ENCODE peak calls at places on chromosomes 5 and 9, in six cellular contexts. One of them, this sample, is unnamed.

GRCh38 chr5:23930985-23931384 is 423.6 kb downstream of the PRDM9 start:
- DNase-seq in A549: peak
- DNase-seq in HepG2: no peak
- DNase-seq in K562: no peak
- DNase-seq in endothelial cell of umbilical vein: no peak
- DNase-seq in GM12878: no peak
- DNase-seq in this sample: peak

GRCh38 chr5:94691947-94692346 is 73.5 kb downstream of the SLF1 start:
- DNase-seq in K562: no peak
- DNase-seq in A549: peak
- DNase-seq in endothelial cell of umbilical vein: peak
- DNase-seq in GM12878: no peak
- DNase-seq in HepG2: peak
- DNase-seq in this sample: peak

GRCh38 chr9:93156475-93157008 is 22.5 kb upstream of the NINJ1 start:
- DNase-seq in A549: no peak
- DNase-seq in HepG2: no peak
- DNase-seq in K562: no peak
- DNase-seq in endothelial cell of umbilical vein: no peak
- DNase-seq in GM12878: peak
- DNase-seq in this sample: no peak

GRCh38 chr5:146302428-146302827 is 36.2 kb upstream of the POU4F3 start:
- DNase-seq in GM12878: no peak
- DNase-seq in K562: no peak
- DNase-seq in HepG2: no peak
- DNase-seq in endothelial cell of umbilical vein: no peak
- DNase-seq in A549: no peak
- DNase-seq in this sample: no peak

GRCh38 chr9:96378187-96378586 is 5.3 kb downstream of the SLC35D2 start:
- DNase-seq in endothelial cell of umbilical vein: no peak
- DNase-seq in GM12878: no peak
- DNase-seq in K562: no peak
- DNase-seq in A549: no peak
- DNase-seq in HepG2: no peak
- DNase-seq in this sample: no peak

GRCh38 chr9:72263572-72263971 is 101.4 kb downstream of the ZFAND5 start:
- DNase-seq in GM12878: no peak
- DNase-seq in HepG2: peak
- DNase-seq in K562: no peak
- DNase-seq in A549: no peak
- DNase-seq in endothelial cell of umbilical vein: no peak
- DNase-seq in this sample: no peak

GRCh38 chr5:89480406-89481007 is 597.5 kb upstream of the MEF2C start:
- DNase-seq in endothelial cell of umbilical vein: no peak
- DNase-seq in GM12878: no peak
- DNase-seq in K562: no peak
- DNase-seq in HepG2: no peak
- DNase-seq in A549: no peak
- DNase-seq in this sample: no peak

GRCh38 chr9:79799691-79800345 is 228.1 kb downstream of the TLE4 start:
- DNase-seq in endothelial cell of umbilical vein: peak
- DNase-seq in A549: no peak
- DNase-seq in HepG2: peak
- DNase-seq in K562: no peak
- DNase-seq in GM12878: no peak
- DNase-seq in this sample: no peak

GRCh38 chr9:132931178-132931735 is 13.2 kb downstream of the TSC1 start:
- DNase-seq in GM12878: no peak
- DNase-seq in K562: no peak
- DNase-seq in HepG2: no peak
- DNase-seq in endothelial cell of umbilical vein: no peak
- DNase-seq in A549: no peak
- DNase-seq in this sample: no peak

GRCh38 chr9:38233343-38233742 is 159.2 kb upstream of the ALDH1B1 start:
- DNase-seq in GM12878: no peak
- DNase-seq in A549: no peak
- DNase-seq in HepG2: no peak
- DNase-seq in endothelial cell of umbilical vein: no peak
- DNase-seq in K562: no peak
- DNase-seq in this sample: no peak

GRCh38 chr5:98109561-98110006 is 663.9 kb upstream of the RGMB start:
- DNase-seq in A549: no peak
- DNase-seq in HepG2: no peak
- DNase-seq in GM12878: no peak
- DNase-seq in K562: no peak
- DNase-seq in endothelial cell of umbilical vein: peak
- DNase-seq in this sample: no peak

GRCh38 chr5:72202331-72202825 is 95.1 kb downstream of the MAP1B start:
- DNase-seq in endothelial cell of umbilical vein: no peak
- DNase-seq in GM12878: no peak
- DNase-seq in A549: no peak
- DNase-seq in K562: no peak
- DNase-seq in HepG2: no peak
- DNase-seq in this sample: no peak

GRCh38 chr9:100466171-100466827 is 6.7 kb upstream of the TMEFF1 start:
- DNase-seq in endothelial cell of umbilical vein: no peak
- DNase-seq in GM12878: no peak
- DNase-seq in A549: no peak
- DNase-seq in K562: no peak
- DNase-seq in HepG2: peak
- DNase-seq in this sample: no peak

GRCh38 chr9:112072721-112073553 is 102.2 kb downstream of the SUSD1 start:
- DNase-seq in GM12878: no peak
- DNase-seq in endothelial cell of umbilical vein: no peak
- DNase-seq in HepG2: no peak
- DNase-seq in A549: peak
- DNase-seq in K562: peak
- DNase-seq in this sample: no peak

GRCh38 chr9:21434202-21435014 is 5.8 kb upstream of the IFNA1 start:
- DNase-seq in GM12878: no peak
- DNase-seq in A549: peak
- DNase-seq in endothelial cell of umbilical vein: peak
- DNase-seq in K562: no peak
- DNase-seq in HepG2: peak
- DNase-seq in this sample: peak

GRCh38 chr9:33232866-33233265 is 7.1 kb upstream of the SPINK4 start:
- DNase-seq in GM12878: no peak
- DNase-seq in HepG2: no peak
- DNase-seq in A549: no peak
- DNase-seq in K562: no peak
- DNase-seq in endothelial cell of umbilical vein: no peak
- DNase-seq in this sample: no peak

GRCh38 chr9:137174722-137175293 is 3.0 kb upstream of the TMEM210 start:
- DNase-seq in endothelial cell of umbilical vein: no peak
- DNase-seq in K562: peak
- DNase-seq in GM12878: no peak
- DNase-seq in HepG2: no peak
- DNase-seq in A549: no peak
- DNase-seq in this sample: no peak

GRCh38 chr5:148984333-148984732 is 78.5 kb downstream of the SH3TC2 start:
- DNase-seq in endothelial cell of umbilical vein: peak
- DNase-seq in A549: peak
- DNase-seq in HepG2: no peak
- DNase-seq in GM12878: no peak
- DNase-seq in K562: no peak
- DNase-seq in this sample: no peak

GRCh38 chr9:75087279-75087823 is 604 bp downstream of the NMRK1 start:
- DNase-seq in HepG2: peak
- DNase-seq in endothelial cell of umbilical vein: peak
- DNase-seq in GM12878: peak
- DNase-seq in A549: peak
- DNase-seq in K562: no peak
- DNase-seq in this sample: peak

GRCh38 chr5:131112424-131112823 is 52.6 kb downstream of the HINT1 start:
- DNase-seq in endothelial cell of umbilical vein: no peak
- DNase-seq in GM12878: no peak
- DNase-seq in HepG2: no peak
- DNase-seq in K562: no peak
- DNase-seq in A549: no peak
- DNase-seq in this sample: no peak

GRCh38 chr5:117973785-117974184 is 1014.6 kb downstream of the DTWD2 start:
- DNase-seq in K562: no peak
- DNase-seq in A549: no peak
- DNase-seq in HepG2: no peak
- DNase-seq in endothelial cell of umbilical vein: no peak
- DNase-seq in GM12878: no peak
- DNase-seq in this sample: no peak

GRCh38 chr9:136840877-136841645 is 1.2 kb upstream of the AJM1 start:
- DNase-seq in GM12878: no peak
- DNase-seq in endothelial cell of umbilical vein: no peak
- DNase-seq in HepG2: peak
- DNase-seq in A549: peak
- DNase-seq in K562: no peak
- DNase-seq in this sample: peak

GRCh38 chr9:117488659-117489058 is 73.8 kb upstream of the ASTN2 start:
- DNase-seq in HepG2: no peak
- DNase-seq in K562: no peak
- DNase-seq in A549: no peak
- DNase-seq in endothelial cell of umbilical vein: no peak
- DNase-seq in GM12878: no peak
- DNase-seq in this sample: no peak

GRCh38 chr9:32571969-32572899 is 725 bp downstream of the NDUFB6 start:
- DNase-seq in GM12878: peak
- DNase-seq in HepG2: peak
- DNase-seq in endothelial cell of umbilical vein: peak
- DNase-seq in K562: peak
- DNase-seq in A549: peak
- DNase-seq in this sample: peak

GRCh38 chr5:68730220-68731010 is 363.4 kb upstream of the SLC30A5 start:
- DNase-seq in endothelial cell of umbilical vein: peak
- DNase-seq in K562: no peak
- DNase-seq in HepG2: no peak
- DNase-seq in GM12878: no peak
- DNase-seq in A549: peak
- DNase-seq in this sample: no peak

GRCh38 chr5:4855889-4856288 is 284.2 kb upstream of the ADAMTS16 start:
- DNase-seq in K562: no peak
- DNase-seq in GM12878: no peak
- DNase-seq in A549: no peak
- DNase-seq in endothelial cell of umbilical vein: no peak
- DNase-seq in HepG2: no peak
- DNase-seq in this sample: no peak

GRCh38 chr9:119961774-119962408 is 592.7 kb upstream of the BRINP1 start:
- DNase-seq in HepG2: peak
- DNase-seq in endothelial cell of umbilical vein: peak
- DNase-seq in A549: peak
- DNase-seq in K562: peak
- DNase-seq in GM12878: no peak
- DNase-seq in this sample: peak

GRCh38 chr5:74122175-74122574 is 496.2 kb downstream of the ARHGEF28 start:
- DNase-seq in A549: no peak
- DNase-seq in endothelial cell of umbilical vein: peak
- DNase-seq in K562: no peak
- DNase-seq in HepG2: no peak
- DNase-seq in GM12878: no peak
- DNase-seq in this sample: no peak

GRCh38 chr5:123261752-123262151 is 161.5 kb downstream of the CEP120 start:
- DNase-seq in endothelial cell of umbilical vein: no peak
- DNase-seq in A549: no peak
- DNase-seq in HepG2: no peak
- DNase-seq in K562: no peak
- DNase-seq in GM12878: no peak
- DNase-seq in this sample: no peak

GRCh38 chr5:97243352-97243751 is 60.3 kb upstream of the RIOK2 start:
- DNase-seq in HepG2: peak
- DNase-seq in K562: no peak
- DNase-seq in GM12878: no peak
- DNase-seq in endothelial cell of umbilical vein: no peak
- DNase-seq in A549: no peak
- DNase-seq in this sample: no peak

GRCh38 chr9:14677872-14678271 is 15.4 kb downstream of the ZDHHC21 start:
- DNase-seq in A549: no peak
- DNase-seq in endothelial cell of umbilical vein: no peak
- DNase-seq in K562: no peak
- DNase-seq in HepG2: no peak
- DNase-seq in GM12878: no peak
- DNase-seq in this sample: no peak

DNA sequence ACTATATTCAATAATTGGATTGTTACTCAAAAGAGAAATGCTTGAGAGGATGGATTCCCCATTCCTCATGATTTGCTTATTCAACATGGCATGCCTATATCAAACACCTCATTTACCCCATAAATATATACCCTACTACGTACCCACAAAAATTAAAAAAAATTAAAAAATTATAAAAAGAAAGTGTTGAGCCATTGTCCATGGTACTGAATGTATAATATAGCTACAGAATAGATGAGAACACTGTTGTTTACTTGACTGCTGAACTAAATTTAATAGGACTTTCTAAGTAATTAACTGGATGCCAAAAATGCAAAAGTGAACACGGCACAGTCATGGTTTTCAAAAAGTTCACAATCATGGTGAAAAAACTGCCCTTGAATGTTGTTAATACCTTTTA is 725.8 kb downstream of the KCTD16 start:
- DNase-seq in K562: no peak
- DNase-seq in A549: no peak
- DNase-seq in HepG2: no peak
- DNase-seq in GM12878: no peak
- DNase-seq in endothelial cell of umbilical vein: no peak
- DNase-seq in this sample: no peak
- TF ChIP-seq MYC in K562: no peak
- TF ChIP-seq MYC in A549: no peak
- TF ChIP-seq MYC in HepG2: no peak
- TF ChIP-seq MYC in GM12878: no peak
- TF ChIP-seq MYC in endothelial cell of umbilical vein: no peak
- TF ChIP-seq MYC in this sample: no peak

GRCh38 chr5:80707645-80708044 is 52.9 kb upstream of the DHFR start:
- DNase-seq in K562: no peak
- DNase-seq in A549: no peak
- DNase-seq in GM12878: no peak
- DNase-seq in HepG2: no peak
- DNase-seq in endothelial cell of umbilical vein: no peak
- DNase-seq in this sample: no peak
- TF ChIP-seq MYC in K562: no peak
- TF ChIP-seq MYC in A549: no peak
- TF ChIP-seq MYC in GM12878: no peak
- TF ChIP-seq MYC in HepG2: no peak
- TF ChIP-seq MYC in endothelial cell of umbilical vein: no peak
- TF ChIP-seq MYC in this sample: no peak

DNA sequence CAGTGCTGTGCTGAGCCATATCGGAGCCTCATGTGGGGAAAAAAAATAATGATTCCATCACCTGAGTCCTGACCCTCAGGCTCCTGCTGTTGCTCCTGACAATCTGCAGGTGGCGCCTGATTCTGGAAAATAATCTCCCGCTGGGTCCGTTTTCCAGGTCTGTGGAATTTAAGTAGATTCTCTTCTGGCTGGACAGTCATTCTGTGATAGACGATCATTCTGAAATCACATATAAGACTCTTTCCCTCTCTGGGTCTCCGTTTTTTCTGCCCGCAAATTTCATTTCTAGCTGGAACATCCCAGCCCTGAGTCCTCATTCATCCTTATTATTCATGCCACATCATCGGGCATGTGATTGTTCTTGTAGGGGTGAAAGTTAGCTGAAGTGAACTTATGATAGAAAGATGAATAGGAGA is 22.1 kb upstream of the STXBP1 start:
- DNase-seq in K562: peak
- DNase-seq in GM12878: no peak
- DNase-seq in HepG2: peak
- DNase-seq in endothelial cell of umbilical vein: peak
- DNase-seq in A549: peak
- DNase-seq in this sample: peak
- TF ChIP-seq MYC in K562: no peak
- TF ChIP-seq MYC in GM12878: no peak
- TF ChIP-seq MYC in HepG2: no peak
- TF ChIP-seq MYC in endothelial cell of umbilical vein: no peak
- TF ChIP-seq MYC in A549: no peak
- TF ChIP-seq MYC in this sample: no peak

GRCh38 chr5:163727028-163727427 is 221.6 kb downstream of the MAT2B start:
- DNase-seq in K562: no peak
- DNase-seq in A549: no peak
- DNase-seq in GM12878: peak
- DNase-seq in endothelial cell of umbilical vein: no peak
- DNase-seq in HepG2: no peak
- DNase-seq in this sample: peak
- TF ChIP-seq MYC in K562: no peak
- TF ChIP-seq MYC in A549: no peak
- TF ChIP-seq MYC in GM12878: no peak
- TF ChIP-seq MYC in endothelial cell of umbilical vein: no peak
- TF ChIP-seq MYC in HepG2: no peak
- TF ChIP-seq MYC in this sample: no peak

This sample was measured in NB4.